ENCODE peak calls at places on chromosomes 6 and 20, in five cellular contexts. P is cardiac muscle cell, W is ovary, F is endodermal cell, E is left lung. L is an unnamed sample. For H3K9me3, the result is how much of the 10 kb centered on the place peaks cover.

GRCh38 chr6:72580281-72580940 is 41.5 kb upstream of the KCNQ5 start:
- DNase-seq in P (peak), W (no peak), F (peak), E (no peak), L (no peak)

GRCh38 chr20:10644458-10645204 is 29.2 kb downstream of the JAG1 start:
- DNase-seq in P (no peak), W (no peak), F (no peak), E (no peak), L (no peak)

GRCh38 chr6:113734886-113735481 is 122.2 kb upstream of the MARCKS start:
- DNase-seq in P (peak), W (no peak), F (no peak), E (no peak), L (no peak)

GRCh38 chr6:18327621-18328548 is 59.3 kb upstream of the RNF144B start:
- DNase-seq in P (peak), W (no peak), F (peak), E (peak), L (no peak)

GRCh38 chr6:28212510-28213212 is 12.4 kb upstream of the ZSCAN9 start:
- DNase-seq in P (peak), W (no peak), F (peak), E (peak), L (peak)

GRCh38 chr6:72554761-72555221 is 67.1 kb upstream of the KCNQ5 start:
- DNase-seq in P (peak), W (no peak), F (no peak), E (no peak), L (no peak)

GRCh38 chr20:49981218-49982071 is 1.3 kb upstream of the SNAI1 start:
- DNase-seq in P (no peak), W (no peak), F (no peak), E (no peak), L (no peak)

GRCh38 chr6:12014027-12014872 is 2.1 kb downstream of the HIVEP1 start:
- DNase-seq in P (peak), W (no peak), F (no peak), E (no peak), L (no peak)

GRCh38 chr20:19451591-19452295 is 239.3 kb downstream of the SLC24A3 start:
- DNase-seq in P (no peak), W (no peak), F (peak), E (no peak), L (no peak)

GRCh38 chr6:14440215-14440890 is 322.8 kb downstream of the CD83 start:
- DNase-seq in P (no peak), W (no peak), F (no peak), E (no peak), L (no peak)
- H3K9me3 ChIP-seq in P (under half), W (under half), F (under half), E (under half), L (under half)

DNA sequence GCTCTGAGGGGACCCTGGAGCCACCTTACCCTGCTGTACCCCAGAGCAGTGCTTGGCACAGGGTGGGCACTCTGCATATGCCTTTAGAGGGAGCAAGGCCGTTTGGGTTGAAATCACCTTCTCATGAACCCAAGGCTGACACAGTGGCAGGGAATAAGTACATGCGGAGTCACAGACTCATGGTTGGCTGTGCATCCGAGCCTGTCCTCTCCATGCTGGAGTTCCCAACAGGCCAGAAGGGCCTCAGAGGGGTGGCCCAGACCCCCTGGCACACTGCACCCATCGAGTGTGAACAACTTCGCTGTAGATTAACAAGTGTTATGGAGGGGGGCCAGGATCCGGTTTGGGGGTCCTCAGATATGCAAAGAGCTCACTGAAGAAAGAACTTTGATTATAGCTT is 21.0 kb upstream of the IRF4 start:
- DNase-seq in P (no peak), W (no peak), F (no peak), E (no peak), L (no peak)
- H3K9me3 ChIP-seq in P (under half), W (under half), F (under half), E (under half), L (half or more)

DNA sequence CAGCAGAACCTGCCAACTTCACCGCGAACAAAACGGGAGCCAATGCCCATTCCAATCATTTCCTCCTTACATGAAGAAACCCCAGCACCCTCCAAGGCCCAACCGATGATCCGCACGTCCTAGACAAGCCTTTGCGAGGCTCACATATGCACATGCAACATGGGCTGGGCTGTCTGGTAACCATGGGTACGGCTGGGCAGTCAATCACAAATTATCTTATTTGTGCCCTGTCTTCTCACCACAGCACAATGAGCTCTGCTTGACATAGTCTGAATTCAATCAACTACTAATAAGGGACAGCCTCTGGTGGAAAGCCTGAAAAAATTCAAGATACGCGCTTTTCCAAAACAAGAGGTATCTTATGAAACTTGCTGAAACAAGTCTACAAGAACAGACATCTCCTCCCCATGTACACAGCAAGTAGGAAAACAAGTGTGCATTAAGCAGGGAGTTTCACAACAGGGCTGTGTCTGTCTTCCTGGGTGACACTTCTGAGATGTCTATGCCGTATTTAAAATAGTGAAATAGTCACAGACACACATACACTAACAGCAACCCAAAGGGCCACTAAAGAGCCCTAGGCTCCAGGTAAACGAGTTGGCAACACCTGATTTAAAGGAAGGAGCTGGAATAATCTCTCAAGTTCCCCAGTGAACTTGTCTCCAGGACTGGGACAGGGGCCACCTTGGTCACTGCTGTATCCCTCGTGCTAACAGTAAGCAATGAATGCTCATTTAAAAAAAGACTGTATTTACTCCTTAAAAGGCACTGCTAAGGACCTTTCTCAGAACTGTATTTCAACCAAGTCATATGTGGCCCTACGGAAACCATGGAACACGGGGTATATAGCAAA is 1.5 kb downstream of the DIDO1 start:
- DNase-seq in P (peak), W (no peak), F (peak), E (no peak), L (peak)
- H3K9me3 ChIP-seq in P (under half), W (under half), F (under half), E (under half), L (under half)

GRCh38 chr6:148416309-148416965 is 73.8 kb downstream of the SASH1 start:
- DNase-seq in P (no peak), W (no peak), F (no peak), E (no peak), L (no peak)

GRCh38 chr6:148415511-148416286 is 73.1 kb downstream of the SASH1 start:
- DNase-seq in P (no peak), W (no peak), F (no peak), E (no peak), L (no peak)

GRCh38 chr6:148414836-148415235 is 72.2 kb downstream of the SASH1 start:
- DNase-seq in P (peak), W (no peak), F (no peak), E (no peak), L (no peak)

GRCh38 chr6:148417045-148417444 is 74.4 kb downstream of the SASH1 start:
- DNase-seq in P (no peak), W (no peak), F (no peak), E (no peak), L (no peak)

DNA sequence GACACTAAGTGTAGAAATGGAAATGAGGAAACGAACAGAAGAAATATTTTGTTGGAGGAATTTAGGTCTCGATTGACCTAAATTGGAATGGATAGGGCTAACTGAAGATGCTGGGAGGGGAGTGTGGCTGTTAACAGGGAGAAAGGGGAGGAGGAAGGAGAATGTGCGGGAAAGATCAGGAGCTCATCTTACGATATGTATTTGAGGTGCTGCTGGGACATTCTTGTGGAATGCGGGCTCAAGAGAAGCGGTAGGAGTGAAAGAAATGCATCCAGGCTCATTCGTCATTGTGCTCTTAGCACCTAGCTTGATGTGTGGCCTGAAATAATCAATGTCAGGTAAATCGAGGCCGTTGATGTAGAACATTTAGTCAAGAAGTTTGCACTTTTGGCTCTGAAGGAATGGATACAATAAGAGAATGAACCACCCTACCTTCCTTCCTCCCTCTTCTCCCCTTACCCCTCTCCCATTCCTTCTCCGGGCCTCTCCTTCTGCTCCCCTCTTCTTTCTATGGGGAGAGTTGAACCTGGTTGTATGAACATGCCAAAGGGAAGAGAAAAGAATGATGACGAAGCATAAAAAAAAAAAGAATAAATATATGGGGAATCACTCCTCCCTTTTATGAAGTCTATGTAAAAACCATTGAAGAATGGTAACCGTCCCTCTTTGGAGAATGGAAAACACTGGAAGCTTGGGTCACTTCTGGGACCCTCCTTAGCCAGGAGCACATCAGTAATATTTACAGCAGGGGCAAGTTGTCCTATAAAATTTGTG is 70.9 kb downstream of the SASH1 start:
- DNase-seq in P (no peak), W (no peak), F (no peak), E (no peak), L (no peak)
- H3K9me3 ChIP-seq in P (under half), W (under half), F (under half), E (under half), L (under half)

GRCh38 chr20:59767656-59768055 is 163.3 kb downstream of the PHACTR3 start:
- DNase-seq in P (no peak), W (no peak), F (no peak), E (no peak), L (no peak)
- H3K9me3 ChIP-seq in P (under half), W (under half), F (under half), E (under half), L (under half)

DNA sequence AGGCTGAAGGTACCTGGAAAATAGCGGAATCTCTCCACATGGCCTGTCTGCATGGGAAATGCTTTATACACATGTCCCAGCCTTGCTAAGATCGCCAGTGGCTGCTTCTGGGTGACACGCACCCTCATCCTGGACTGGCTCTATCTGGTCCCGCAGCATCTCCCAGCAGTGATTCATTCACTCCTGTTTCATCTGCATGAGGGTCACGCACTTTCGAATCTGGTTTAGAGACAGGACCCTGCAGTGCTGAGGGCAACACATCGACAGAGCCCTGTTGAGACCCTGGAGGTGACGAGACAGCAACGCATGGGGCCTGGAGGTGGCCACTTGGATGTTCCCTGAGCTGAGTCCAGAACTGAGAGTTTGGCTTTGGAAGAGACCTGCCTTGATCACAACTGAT is 136.5 kb downstream of the SMOC2 start:
- DNase-seq in P (no peak), W (no peak), F (peak), E (no peak), L (no peak)
- H3K9me3 ChIP-seq in P (under half), W (under half), F (under half), E (under half), L (under half)

GRCh38 chr6:164208371-164208770 is 793.9 kb downstream of the QKI start:
- DNase-seq in P (no peak), W (no peak), F (no peak), E (no peak), L (no peak)
- H3K9me3 ChIP-seq in P (under half), W (under half), F (under half), E (under half), L (under half)